ENCODE peak calls at places on chromosomes 1 and 21, in four cellular contexts. One of them, this sample, is unnamed. For H3K36me3, the result is how much of the 10 kb centered on the place peaks cover.

GRCh38 chr1:164720329-164721036 is 161.5 kb downstream of the PBX1 start:
- DNase-seq in heart left ventricle: no peak
- DNase-seq in left lung: no peak
- DNase-seq in hepatocyte: no peak
- DNase-seq in this sample: no peak

GRCh38 chr1:217010253-217010652 is 287.0 kb upstream of the ESRRG start:
- DNase-seq in heart left ventricle: no peak
- DNase-seq in left lung: no peak
- DNase-seq in hepatocyte: no peak
- DNase-seq in this sample: no peak

GRCh38 chr1:227766015-227766634 is 30.9 kb downstream of the SNAP47 start:
- DNase-seq in heart left ventricle: no peak
- DNase-seq in left lung: no peak
- DNase-seq in hepatocyte: peak
- DNase-seq in this sample: peak

GRCh38 chr1:228393268-228393699 is 13.4 kb downstream of the TRIM11 start:
- DNase-seq in heart left ventricle: peak
- DNase-seq in left lung: peak
- DNase-seq in hepatocyte: no peak
- DNase-seq in this sample: no peak

GRCh38 chr1:160081261-160081936 is at the start of gene KCNJ9:
- DNase-seq in heart left ventricle: no peak
- DNase-seq in left lung: no peak
- DNase-seq in hepatocyte: no peak
- DNase-seq in this sample: no peak

GRCh38 chr1:47771766-47772165 is 225.4 kb downstream of the TRABD2B start:
- DNase-seq in heart left ventricle: no peak
- DNase-seq in left lung: no peak
- DNase-seq in hepatocyte: no peak
- DNase-seq in this sample: no peak

GRCh38 chr1:65255088-65256050 is 54.0 kb upstream of the DNAJC6 start:
- DNase-seq in heart left ventricle: no peak
- DNase-seq in left lung: no peak
- DNase-seq in hepatocyte: peak
- DNase-seq in this sample: peak

GRCh38 chr1:39653546-39654031 is 14.1 kb upstream of the HEYL start:
- DNase-seq in heart left ventricle: peak
- DNase-seq in left lung: peak
- DNase-seq in hepatocyte: peak
- DNase-seq in this sample: peak

GRCh38 chr21:25952306-25952705 is 217.5 kb downstream of the GABPA start:
- DNase-seq in heart left ventricle: no peak
- DNase-seq in left lung: no peak
- DNase-seq in hepatocyte: no peak
- DNase-seq in this sample: peak

GRCh38 chr1:221998186-221998612 is 256.3 kb upstream of the DUSP10 start:
- DNase-seq in heart left ventricle: no peak
- DNase-seq in left lung: no peak
- DNase-seq in hepatocyte: no peak
- DNase-seq in this sample: no peak

GRCh38 chr1:206606867-206607266 is 5.4 kb downstream of the EIF2D start:
- DNase-seq in heart left ventricle: no peak
- DNase-seq in left lung: no peak
- DNase-seq in hepatocyte: peak
- DNase-seq in this sample: peak

GRCh38 chr21:38447611-38448010 is 50.7 kb downstream of the ERG start:
- DNase-seq in heart left ventricle: no peak
- DNase-seq in left lung: no peak
- DNase-seq in hepatocyte: no peak
- DNase-seq in this sample: no peak

GRCh38 chr21:33433425-33434114 is 30.4 kb downstream of the IFNGR2 start:
- DNase-seq in heart left ventricle: no peak
- DNase-seq in left lung: no peak
- DNase-seq in hepatocyte: no peak
- DNase-seq in this sample: no peak

GRCh38 chr1:7290971-7291970 is 479.8 kb upstream of the VAMP3 start:
- DNase-seq in heart left ventricle: peak
- DNase-seq in left lung: no peak
- DNase-seq in hepatocyte: no peak
- DNase-seq in this sample: peak

GRCh38 chr1:160750608-160751007 is 11.6 kb downstream of the SLAMF7 start:
- DNase-seq in heart left ventricle: no peak
- DNase-seq in left lung: no peak
- DNase-seq in hepatocyte: no peak
- DNase-seq in this sample: no peak

GRCh38 chr1:1121611-1122077 is 5.8 kb upstream of the C1orf159 start:
- DNase-seq in heart left ventricle: no peak
- DNase-seq in left lung: peak
- DNase-seq in hepatocyte: no peak
- DNase-seq in this sample: no peak
- H3K4me3 ChIP-seq in heart left ventricle: no peak
- H3K4me3 ChIP-seq in left lung: no peak
- H3K4me3 ChIP-seq in hepatocyte: no peak
- H3K4me3 ChIP-seq in this sample: peak

DNA sequence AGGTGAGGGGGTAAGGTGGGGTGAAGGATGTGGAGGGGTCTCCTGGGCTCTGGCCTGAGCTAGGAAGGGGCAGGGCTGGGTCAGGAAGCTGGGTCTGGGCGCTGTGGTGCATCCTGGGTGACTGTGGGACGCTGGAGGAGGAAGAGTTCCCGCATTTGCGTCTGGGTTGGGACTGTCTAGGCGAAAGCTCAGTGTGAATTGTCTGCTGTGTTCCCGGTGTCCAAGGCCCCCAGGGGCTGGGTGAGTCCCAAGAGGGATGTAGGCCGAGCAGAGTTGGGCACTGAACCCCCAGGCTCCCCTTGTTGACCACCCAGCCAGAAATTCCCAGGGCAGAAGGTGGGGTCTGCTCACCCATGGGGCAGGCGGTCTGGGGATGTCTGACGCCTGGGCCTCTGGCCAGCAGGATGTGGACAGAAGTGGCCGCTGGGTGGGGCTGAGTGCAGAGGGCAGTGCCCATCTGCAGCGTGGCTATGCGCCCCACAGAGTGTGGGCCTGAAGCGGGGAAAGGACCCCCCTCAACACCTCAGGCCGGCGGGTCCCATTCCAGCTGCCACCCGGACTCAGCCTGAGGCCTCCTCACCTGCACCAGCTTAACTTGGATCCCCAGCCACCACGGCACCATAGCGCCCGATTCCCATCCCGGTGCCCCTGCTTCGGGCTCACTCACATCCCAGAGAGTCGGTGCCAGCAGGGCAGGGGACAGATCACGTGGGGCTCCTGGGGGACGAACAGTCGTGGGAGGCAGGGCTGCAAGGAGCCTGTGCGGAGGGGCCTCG is 36.9 kb upstream of the POFUT2 start:
- DNase-seq in heart left ventricle: no peak
- DNase-seq in left lung: peak
- DNase-seq in hepatocyte: no peak
- DNase-seq in this sample: no peak
- TF ChIP-seq CTCF in heart left ventricle: no peak
- TF ChIP-seq CTCF in left lung: no peak
- TF ChIP-seq CTCF in hepatocyte: no peak
- TF ChIP-seq CTCF in this sample: no peak

DNA sequence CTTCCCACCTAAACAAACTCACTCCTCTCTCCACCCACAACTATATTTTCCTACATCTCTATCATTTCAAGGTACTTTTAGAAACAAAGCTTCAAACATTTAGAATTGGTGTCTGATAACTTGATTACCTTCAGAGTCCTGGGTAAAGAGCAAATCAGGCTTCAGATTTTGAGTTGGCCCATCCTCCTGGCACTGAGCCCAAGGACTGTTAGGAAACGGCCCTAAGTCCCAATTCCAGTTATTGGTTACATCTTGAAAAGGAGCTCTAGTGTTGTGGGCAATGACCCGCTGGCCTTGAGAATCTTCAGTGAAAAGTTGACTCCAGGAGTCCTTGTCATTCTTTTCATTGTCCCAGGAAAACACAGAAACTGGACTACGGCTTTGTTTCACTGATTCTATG is 15.1 kb downstream of the MTFR1L start:
- DNase-seq in heart left ventricle: no peak
- DNase-seq in left lung: no peak
- DNase-seq in hepatocyte: no peak
- DNase-seq in this sample: no peak
- H3K36me3 ChIP-seq in heart left ventricle: under half
- H3K36me3 ChIP-seq in left lung: half or more
- H3K36me3 ChIP-seq in hepatocyte: under half
- H3K36me3 ChIP-seq in this sample: under half

GRCh38 chr1:171740987-171741871 is 636 bp downstream of the VAMP4 start:
- DNase-seq in heart left ventricle: peak
- DNase-seq in left lung: peak
- DNase-seq in hepatocyte: peak
- DNase-seq in this sample: peak

GRCh38 chr1:171738921-171739320 is 2.9 kb downstream of the VAMP4 start:
- DNase-seq in heart left ventricle: no peak
- DNase-seq in left lung: no peak
- DNase-seq in hepatocyte: no peak
- DNase-seq in this sample: no peak

GRCh38 chr1:171741872-171742576 is at the start of gene VAMP4:
- DNase-seq in heart left ventricle: peak
- DNase-seq in left lung: peak
- DNase-seq in hepatocyte: peak
- DNase-seq in this sample: peak

GRCh38 chr1:171739646-171740045 is 2.2 kb downstream of the VAMP4 start:
- DNase-seq in heart left ventricle: no peak
- DNase-seq in left lung: no peak
- DNase-seq in hepatocyte: no peak
- DNase-seq in this sample: no peak

DNA sequence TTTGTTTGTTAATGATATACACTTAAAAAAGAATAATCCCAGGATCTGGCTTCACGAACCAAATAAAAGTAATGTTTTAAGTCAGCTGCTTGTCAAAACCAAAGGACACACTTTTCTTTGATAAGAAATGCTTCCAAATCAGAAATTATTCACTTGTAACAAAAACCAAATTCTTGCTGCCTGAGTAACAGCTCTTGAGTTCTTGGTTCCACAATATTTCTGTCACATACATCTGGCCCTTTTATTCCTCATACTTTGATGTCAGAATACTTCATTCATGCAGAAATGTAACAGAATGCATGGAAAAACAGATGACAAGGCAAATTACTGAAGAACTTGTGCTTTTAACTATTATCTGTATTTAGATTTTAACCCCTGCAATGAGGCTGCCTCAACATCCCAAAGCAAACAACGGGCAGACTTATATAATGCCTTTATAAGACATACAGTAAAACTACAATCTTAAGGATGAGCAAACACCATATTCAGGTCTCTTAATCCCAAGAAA is 1.5 kb downstream of the VAMP4 start:
- DNase-seq in heart left ventricle: no peak
- DNase-seq in left lung: no peak
- DNase-seq in hepatocyte: no peak
- DNase-seq in this sample: no peak
- H3K4me3 ChIP-seq in heart left ventricle: peak
- H3K4me3 ChIP-seq in left lung: no peak
- H3K4me3 ChIP-seq in hepatocyte: no peak
- H3K4me3 ChIP-seq in this sample: peak

GRCh38 chr1:245516178-245516829 is 361.5 kb downstream of the KIF26B start:
- DNase-seq in heart left ventricle: no peak
- DNase-seq in left lung: no peak
- DNase-seq in hepatocyte: no peak
- DNase-seq in this sample: no peak
- TF ChIP-seq CTCF in heart left ventricle: peak
- TF ChIP-seq CTCF in left lung: no peak
- TF ChIP-seq CTCF in hepatocyte: peak
- TF ChIP-seq CTCF in this sample: no peak

DNA sequence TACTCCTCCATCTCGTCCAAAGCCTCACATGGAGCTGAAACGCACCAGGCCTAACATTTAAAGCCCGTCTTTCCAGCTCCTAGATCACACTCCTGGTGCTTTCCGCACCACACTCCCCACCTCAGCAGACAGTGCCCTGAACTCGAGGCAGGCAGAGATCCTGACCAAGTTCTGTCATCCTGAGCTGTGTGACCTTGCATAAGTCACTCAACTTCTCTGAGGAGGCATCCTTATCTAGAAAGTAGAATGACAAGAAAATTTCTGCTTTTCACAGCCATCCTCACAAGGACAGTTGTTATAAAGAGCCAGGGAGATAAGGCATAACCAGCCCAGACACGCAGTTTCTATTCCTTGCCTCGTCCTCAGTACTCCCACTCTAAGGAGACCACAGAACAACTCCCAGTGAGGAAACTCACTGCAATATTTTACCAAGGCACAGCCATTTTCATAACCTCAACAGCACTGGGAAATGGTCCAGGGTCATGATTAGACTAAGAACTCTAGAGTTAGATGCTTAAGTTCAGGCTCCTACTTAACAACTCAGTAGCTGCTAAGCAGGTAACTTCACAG is 3.1 kb downstream of the LRP8 start:
- DNase-seq in heart left ventricle: no peak
- DNase-seq in left lung: no peak
- DNase-seq in hepatocyte: no peak
- DNase-seq in this sample: peak
- H3K36me3 ChIP-seq in heart left ventricle: under half
- H3K36me3 ChIP-seq in left lung: under half
- H3K36me3 ChIP-seq in hepatocyte: under half
- H3K36me3 ChIP-seq in this sample: under half

GRCh38 chr1:151993734-151994496 is at the start of gene S100A10:
- DNase-seq in heart left ventricle: peak
- DNase-seq in left lung: peak
- DNase-seq in hepatocyte: peak
- DNase-seq in this sample: peak

GRCh38 chr1:151994956-151995355 is 1.3 kb upstream of the S100A10 start:
- DNase-seq in heart left ventricle: no peak
- DNase-seq in left lung: no peak
- DNase-seq in hepatocyte: peak
- DNase-seq in this sample: peak

GRCh38 chr1:151991663-151992344 is 1.9 kb downstream of the S100A10 start:
- DNase-seq in heart left ventricle: no peak
- DNase-seq in left lung: no peak
- DNase-seq in hepatocyte: no peak
- DNase-seq in this sample: no peak

GRCh38 chr1:151992345-151993083 is 1.1 kb downstream of the S100A10 start:
- DNase-seq in heart left ventricle: peak
- DNase-seq in left lung: peak
- DNase-seq in hepatocyte: peak
- DNase-seq in this sample: peak

DNA sequence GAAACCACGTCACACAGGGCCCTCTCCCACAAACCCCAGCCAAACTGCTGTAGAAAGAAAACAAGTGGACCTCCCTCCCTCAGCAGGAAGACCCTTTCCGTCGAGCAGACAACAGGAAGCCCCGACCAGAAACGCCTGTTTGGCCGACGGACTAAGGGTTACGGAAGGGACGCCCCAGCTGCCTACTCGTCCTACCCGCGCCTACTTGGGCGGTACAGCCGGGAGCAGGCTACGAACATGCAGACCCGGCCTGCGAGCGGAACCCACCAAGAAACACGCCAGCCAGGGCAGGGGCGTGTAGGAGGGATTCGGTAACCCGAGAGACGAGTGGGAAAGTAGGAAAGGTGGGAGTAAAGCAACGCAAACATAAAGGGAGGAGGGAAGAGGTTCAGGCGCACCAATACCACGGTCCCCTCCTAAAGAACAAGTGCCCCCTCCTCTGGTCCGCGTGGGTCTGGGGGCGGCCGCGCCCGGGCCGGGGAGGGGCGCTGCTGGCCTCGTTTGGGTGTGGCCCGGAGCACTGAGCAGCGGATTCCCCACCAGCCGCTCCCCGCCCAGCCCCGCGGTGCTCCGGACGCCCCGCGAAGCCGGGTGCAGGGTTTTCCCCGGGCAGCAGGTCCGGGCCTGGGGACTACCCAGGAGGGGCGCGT is 450 bp downstream of the S100A10 start:
- DNase-seq in heart left ventricle: peak
- DNase-seq in left lung: peak
- DNase-seq in hepatocyte: peak
- DNase-seq in this sample: no peak
- H3K4me3 ChIP-seq in heart left ventricle: peak
- H3K4me3 ChIP-seq in left lung: peak
- H3K4me3 ChIP-seq in hepatocyte: peak
- H3K4me3 ChIP-seq in this sample: peak

This sample was measured in mammary epithelial cell.